ENCODE peak calls at places on chromosomes 13 and 19, in five cellular contexts. Y, K, D, S and M are unnamed samples.

GRCh38 chr13:21011378-21011777 is 50.0 kb downstream of the LATS2 start:
- DNase-seq in Y (no peak), K (no peak), D (no peak), S (no peak), M (no peak)

GRCh38 chr13:32019612-32020233 is 11.9 kb upstream of the FRY start:
- DNase-seq in Y (no peak), K (no peak), D (peak), S (no peak), M (no peak)

GRCh38 chr13:46934749-46935148 is 37.9 kb upstream of the HTR2A start:
- DNase-seq in Y (no peak), K (no peak), D (no peak), S (no peak), M (no peak)

GRCh38 chr13:46639033-46639981 is 86.3 kb downstream of the LRCH1 start:
- DNase-seq in Y (no peak), K (no peak), D (no peak), S (no peak), M (no peak)

GRCh38 chr13:98577823-98578285 is 947 bp upstream of the STK24 start:
- DNase-seq in Y (peak), K (no peak), D (no peak), S (no peak), M (no peak)

GRCh38 chr19:29502581-29502850 is 23.3 kb upstream of the VSTM2B start:
- DNase-seq in Y (no peak), K (no peak), D (no peak), S (no peak), M (no peak)

GRCh38 chr13:78194904-78195639 is 276.4 kb upstream of the EDNRB start:
- DNase-seq in Y (no peak), K (no peak), D (no peak), S (no peak), M (no peak)

GRCh38 chr19:55432355-55432959 is 10.6 kb downstream of the SHISA7 start:
- DNase-seq in Y (no peak), K (no peak), D (no peak), S (no peak), M (no peak)

GRCh38 chr19:2455481-2456300 is 1.1 kb downstream of the LMNB2 start:
- DNase-seq in Y (peak), K (no peak), D (no peak), S (peak), M (no peak)

GRCh38 chr19:34308381-34309367 is 54.3 kb downstream of the GARRE1 start:
- DNase-seq in Y (no peak), K (no peak), D (no peak), S (no peak), M (peak)

GRCh38 chr19:42553292-42554045 is 25.2 kb upstream of the CEACAM1 start:
- DNase-seq in Y (no peak), K (no peak), D (no peak), S (no peak), M (no peak)

GRCh38 chr13:74009100-74009668 is 125.0 kb downstream of the KLF12 start:
- DNase-seq in Y (no peak), K (no peak), D (no peak), S (no peak), M (no peak)

GRCh38 chr13:20363162-20363561 is 131.0 kb upstream of the GJB6 start:
- DNase-seq in Y (no peak), K (no peak), D (no peak), S (no peak), M (no peak)

GRCh38 chr19:43735957-43736356 is 18.8 kb downstream of the SMG9 start:
- DNase-seq in Y (no peak), K (no peak), D (no peak), S (no peak), M (no peak)

GRCh38 chr13:94154362-94154761 is 325.1 kb downstream of the DCT start:
- DNase-seq in Y (peak), K (peak), D (peak), S (no peak), M (no peak)

GRCh38 chr19:11214387-11214786 is 17.0 kb upstream of the KANK2 start:
- DNase-seq in Y (no peak), K (no peak), D (no peak), S (no peak), M (no peak)

GRCh38 chr13:100129605-100130004 is 40.7 kb downstream of the PCCA start:
- DNase-seq in Y (no peak), K (no peak), D (peak), S (no peak), M (no peak)

GRCh38 chr19:49403404-49404187 is 15.5 kb downstream of the KASH5 start:
- DNase-seq in Y (no peak), K (no peak), D (no peak), S (peak), M (no peak)

GRCh38 chr19:23981863-23982262 is 67.2 kb downstream of the ZNF726 start:
- DNase-seq in Y (no peak), K (no peak), D (no peak), S (no peak), M (no peak)

GRCh38 chr19:47540748-47541147 is 25.9 kb upstream of the NAPA start:
- DNase-seq in Y (no peak), K (no peak), D (no peak), S (no peak), M (no peak)

GRCh38 chr19:33532859-33533455 is 11.4 kb upstream of the PEPD start:
- DNase-seq in Y (no peak), K (no peak), D (no peak), S (no peak), M (no peak)

GRCh38 chr13:50645092-50645491 is 198.4 kb downstream of the DLEU7 start:
- DNase-seq in Y (no peak), K (no peak), D (no peak), S (no peak), M (no peak)

GRCh38 chr19:18590273-18591272 is 2.0 kb downstream of the REX1BD start:
- DNase-seq in Y (no peak), K (peak), D (peak), S (peak), M (peak)

GRCh38 chr19:11268783-11269267 is 6.5 kb upstream of the DOCK6 start:
- DNase-seq in Y (peak), K (peak), D (peak), S (no peak), M (peak)

GRCh38 chr13:65943024-65943423 is 1287.1 kb downstream of the PCDH9 start:
- DNase-seq in Y (no peak), K (no peak), D (no peak), S (no peak), M (no peak)

GRCh38 chr13:73368608-73369007 is 309.8 kb downstream of the KLF5 start:
- DNase-seq in Y (no peak), K (no peak), D (no peak), S (no peak), M (no peak)

GRCh38 chr19:45164577-45165335 is 4.0 kb upstream of the NKPD1 start:
- DNase-seq in Y (peak), K (peak), D (no peak), S (peak), M (no peak)

GRCh38 chr13:25753976-25754375 is 297.8 kb downstream of the SHISA2 start:
- DNase-seq in Y (no peak), K (no peak), D (no peak), S (no peak), M (no peak)

GRCh38 chr13:102295316-102296048 is 106.4 kb downstream of the FGF14 start:
- DNase-seq in Y (no peak), K (no peak), D (no peak), S (no peak), M (no peak)

GRCh38 chr13:36965767-36966166 is 33.4 kb downstream of the ALG5 start:
- DNase-seq in Y (no peak), K (no peak), D (no peak), S (no peak), M (no peak)

GRCh38 chr13:110379358-110379757 is 72.3 kb downstream of the COL4A2 start:
- DNase-seq in Y (no peak), K (no peak), D (no peak), S (no peak), M (no peak)
- H3K27ac ChIP-seq in Y (no peak), K (no peak), D (no peak), S (no peak), M (peak)

GRCh38 chr19:38639679-38640078 is 7.8 kb upstream of the ACTN4 start:
- DNase-seq in Y (no peak), K (no peak), D (no peak), S (no peak), M (no peak)

GRCh38 chr19:38640368-38640767 is 7.1 kb upstream of the ACTN4 start:
- DNase-seq in Y (no peak), K (no peak), D (no peak), S (no peak), M (no peak)

GRCh38 chr19:38634757-38635482 is 12.5 kb upstream of the ACTN4 start:
- DNase-seq in Y (peak), K (no peak), D (peak), S (peak), M (peak)

GRCh38 chr19:38635483-38636399 is 11.7 kb upstream of the ACTN4 start:
- DNase-seq in Y (no peak), K (no peak), D (no peak), S (no peak), M (no peak)

GRCh38 chr19:38638461-38638860 is 9.0 kb upstream of the ACTN4 start:
- DNase-seq in Y (no peak), K (no peak), D (no peak), S (no peak), M (no peak)
- H3K27ac ChIP-seq in Y (no peak), K (no peak), D (no peak), S (no peak), M (no peak)

GRCh38 chr13:113647351-113648217 is 10.4 kb downstream of the ATP4B start:
- DNase-seq in Y (peak), K (peak), D (peak), S (peak), M (peak)
- H3K27ac ChIP-seq in Y (peak), K (no peak), D (peak), S (no peak), M (peak)

GRCh38 chr19:6721113-6721474 is 644 bp upstream of the C3 start:
- DNase-seq in Y (no peak), K (no peak), D (no peak), S (no peak), M (no peak)
- H3K27ac ChIP-seq in Y (peak), K (no peak), D (no peak), S (peak), M (peak)

DNA sequence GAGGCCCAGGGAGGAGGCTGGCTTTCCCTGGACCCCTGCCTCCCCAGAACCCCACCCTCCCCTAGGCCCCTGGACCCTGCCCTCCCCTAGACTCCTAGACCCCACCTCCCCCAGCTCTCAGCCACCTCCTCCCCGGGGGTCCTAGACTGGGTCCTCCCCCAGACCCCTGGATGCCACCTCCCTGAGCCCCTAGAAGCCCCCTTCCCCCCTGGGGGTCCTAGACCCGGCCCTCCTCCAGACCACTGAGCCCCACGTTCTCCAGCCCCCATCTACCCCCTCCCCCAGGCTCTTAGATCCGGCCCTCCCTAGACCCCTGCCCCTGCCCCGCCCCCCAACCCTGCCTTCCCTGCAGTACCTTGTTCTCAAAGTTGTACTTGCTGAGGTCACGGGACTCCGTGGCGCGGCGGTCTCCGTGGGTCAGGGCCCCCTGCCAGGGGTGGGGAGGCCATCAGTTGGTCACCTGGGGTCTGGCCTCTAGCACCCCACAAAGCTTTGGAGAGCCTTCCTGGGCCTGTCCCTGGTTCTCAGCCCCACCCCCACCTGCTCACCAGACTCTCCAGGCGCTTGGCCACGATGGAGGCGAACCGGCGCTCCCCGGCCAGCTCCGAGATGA is 8.0 kb downstream of the GPX4 start:
- DNase-seq in Y (no peak), K (no peak), D (no peak), S (peak), M (no peak)
- H3K27ac ChIP-seq in Y (no peak), K (peak), D (peak), S (no peak), M (peak)

DNA sequence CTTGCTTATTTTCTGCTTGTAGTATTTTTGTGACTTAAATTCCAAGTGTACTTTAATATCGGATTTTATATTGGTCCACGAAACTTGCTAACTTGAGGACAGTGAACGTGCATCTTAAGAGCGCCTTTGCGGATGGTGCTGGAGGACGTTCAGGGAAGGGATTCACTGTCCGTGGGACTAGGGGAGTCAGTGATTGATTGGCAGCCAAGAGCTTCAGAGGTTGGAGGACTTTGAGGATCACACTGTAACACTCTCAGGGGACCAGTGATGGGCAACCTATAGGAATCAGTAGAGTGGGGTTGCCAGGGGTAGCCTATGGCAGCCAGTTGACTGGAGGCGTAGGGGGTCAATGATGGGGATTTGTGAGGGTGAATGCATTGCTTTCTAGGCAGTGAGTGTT is 516 bp downstream of the ZNF175 start:
- DNase-seq in Y (no peak), K (no peak), D (no peak), S (no peak), M (no peak)
- H3K27ac ChIP-seq in Y (no peak), K (peak), D (no peak), S (peak), M (peak)

DNA sequence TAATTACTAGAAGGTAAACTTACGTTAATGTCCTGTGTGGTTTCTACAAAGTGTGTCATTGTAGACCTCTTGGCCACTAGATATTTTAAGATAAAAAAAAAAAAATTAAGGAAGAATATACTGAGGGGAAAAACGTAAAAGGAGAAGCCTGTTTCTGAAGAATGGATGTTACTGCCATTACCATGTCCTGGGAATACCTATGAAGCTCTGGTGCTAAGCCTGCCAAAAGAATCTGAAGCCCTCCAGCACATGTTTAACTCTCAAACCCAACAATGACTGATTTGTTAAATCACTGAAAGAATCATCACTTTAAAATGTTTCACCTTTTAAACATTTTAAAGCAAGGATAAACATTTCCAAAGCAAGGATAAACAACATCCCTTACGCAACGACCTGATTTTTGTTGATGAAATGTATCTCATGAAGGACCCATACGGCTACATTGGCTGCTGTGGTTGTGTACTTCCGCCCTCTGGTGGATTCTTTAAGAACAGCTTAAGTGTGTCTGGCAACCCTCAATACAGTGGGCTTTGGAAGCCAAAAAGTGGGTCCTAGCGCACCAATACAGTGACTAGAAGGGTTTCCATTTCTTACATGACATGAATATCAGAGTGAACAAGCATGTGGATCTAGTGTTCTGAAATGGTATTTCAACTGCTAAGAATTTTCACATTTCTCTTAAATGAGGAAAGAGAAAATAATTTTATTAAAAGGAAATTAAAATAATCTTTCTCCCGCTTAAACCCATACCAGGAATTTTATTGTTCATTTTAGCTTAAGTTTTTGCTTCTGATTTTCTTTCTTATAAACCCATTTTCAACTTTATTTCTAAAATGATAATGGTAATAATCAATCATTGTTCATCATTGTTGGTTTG is 74.5 kb upstream of the RAP2A start:
- DNase-seq in Y (no peak), K (peak), D (peak), S (peak), M (peak)
- H3K27ac ChIP-seq in Y (peak), K (peak), D (no peak), S (no peak), M (peak)

GRCh38 chr13:111249637-111250360 is 70.6 kb upstream of the TEX29 start:
- DNase-seq in Y (no peak), K (no peak), D (no peak), S (no peak), M (no peak)

GRCh38 chr13:111247552-111247951 is 72.9 kb upstream of the TEX29 start:
- DNase-seq in Y (peak), K (peak), D (no peak), S (no peak), M (no peak)

GRCh38 chr13:111251646-111252448 is 68.6 kb upstream of the TEX29 start:
- DNase-seq in Y (no peak), K (no peak), D (no peak), S (no peak), M (no peak)

GRCh38 chr13:111245781-111246384 is 74.6 kb upstream of the TEX29 start:
- DNase-seq in Y (no peak), K (no peak), D (no peak), S (no peak), M (no peak)

GRCh38 chr13:111248822-111249221 is 71.6 kb upstream of the TEX29 start:
- DNase-seq in Y (peak), K (no peak), D (no peak), S (no peak), M (no peak)
- H3K27ac ChIP-seq in Y (peak), K (peak), D (no peak), S (no peak), M (no peak)

DNA sequence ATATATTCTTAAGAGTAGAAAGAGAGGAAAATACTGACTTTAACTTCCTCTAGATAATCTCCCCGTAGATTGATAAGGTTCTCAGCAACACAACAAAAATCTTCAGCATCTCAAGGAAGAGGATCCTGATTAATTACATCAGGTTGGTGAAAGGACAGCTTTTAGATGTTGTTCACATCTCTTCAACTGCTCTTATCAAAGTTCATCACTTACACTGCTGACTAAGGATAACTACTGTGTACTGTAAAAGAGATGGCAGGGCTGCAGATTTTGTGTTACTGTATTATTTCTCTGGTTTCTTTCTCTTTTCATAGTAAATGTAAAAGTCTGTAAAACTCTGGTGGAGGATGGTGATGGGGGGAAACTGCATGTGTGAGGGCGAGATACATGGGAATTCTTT is 133.7 kb downstream of the PCDH9 start:
- DNase-seq in Y (no peak), K (no peak), D (no peak), S (no peak), M (no peak)
- H3K27ac ChIP-seq in Y (no peak), K (no peak), D (no peak), S (no peak), M (no peak)